ENCODE peak calls at places on chromosomes 7 and 10, in four cellular contexts. Z is K562, L is HepG2, T is GM12878. J is an unnamed sample.

GRCh38 chr10:17764142-17764541 is 12.1 kb downstream of the TMEM236 start:
- DNase-seq in Z (no peak), L (no peak), T (no peak), J (no peak)

GRCh38 chr7:154505362-154505761 is 453.2 kb downstream of the DPP6 start:
- DNase-seq in Z (no peak), L (no peak), T (no peak), J (no peak)

GRCh38 chr10:509361-510102 is 179.9 kb downstream of the DIP2C start:
- DNase-seq in Z (no peak), L (no peak), T (no peak), J (no peak)

GRCh38 chr10:4256971-4257370 is 472.0 kb upstream of the KLF6 start:
- DNase-seq in Z (no peak), L (no peak), T (no peak), J (no peak)

GRCh38 chr7:72919256-72919775 is 5.6 kb upstream of the POM121 start:
- DNase-seq in Z (no peak), L (no peak), T (no peak), J (no peak)

GRCh38 chr7:81231203-81231922 is 312.5 kb upstream of the SEMA3C start:
- DNase-seq in Z (no peak), L (no peak), T (no peak), J (no peak)

GRCh38 chr10:92087750-92088395 is 164.3 kb downstream of the BTAF1 start:
- DNase-seq in Z (peak), L (peak), T (peak), J (peak)

GRCh38 chr10:71634531-71635164 is 84.9 kb downstream of the C10orf105 start:
- DNase-seq in Z (no peak), L (no peak), T (no peak), J (no peak)

GRCh38 chr10:73983096-73984047 is 14.5 kb upstream of the VCL start:
- DNase-seq in Z (no peak), L (no peak), T (no peak), J (no peak)

GRCh38 chr7:18458830-18459229 is 36.7 kb upstream of the HDAC9 start:
- DNase-seq in Z (no peak), L (no peak), T (no peak), J (no peak)

GRCh38 chr7:18459439-18459838 is 36.1 kb upstream of the HDAC9 start:
- DNase-seq in Z (no peak), L (no peak), T (no peak), J (no peak)

GRCh38 chr7:18459846-18460245 is 35.7 kb upstream of the HDAC9 start:
- DNase-seq in Z (no peak), L (no peak), T (no peak), J (no peak)

GRCh38 chr7:18464830-18465229 is 30.7 kb upstream of the HDAC9 start:
- DNase-seq in Z (no peak), L (no peak), T (no peak), J (no peak)

GRCh38 chr7:18461785-18462467 is 33.6 kb upstream of the HDAC9 start:
- DNase-seq in Z (no peak), L (no peak), T (no peak), J (no peak)
- TF ChIP-seq SP1 in Z (no peak), L (no peak), T (no peak), J (no peak)

GRCh38 chr10:95445223-95445836 is 115.8 kb downstream of the SORBS1 start:
- DNase-seq in Z (no peak), L (no peak), T (no peak), J (no peak)

GRCh38 chr10:95447733-95448132 is 113.4 kb downstream of the SORBS1 start:
- DNase-seq in Z (no peak), L (no peak), T (no peak), J (no peak)

GRCh38 chr10:95444792-95445191 is 116.4 kb downstream of the SORBS1 start:
- DNase-seq in Z (no peak), L (no peak), T (no peak), J (no peak)

GRCh38 chr10:95443636-95444035 is 117.5 kb downstream of the SORBS1 start:
- DNase-seq in Z (no peak), L (peak), T (no peak), J (no peak)

GRCh38 chr10:95445837-95446347 is 115.3 kb downstream of the SORBS1 start:
- DNase-seq in Z (peak), L (peak), T (no peak), J (peak)
- TF ChIP-seq BHLHE40 in Z (no peak), L (no peak), T (no peak), J (no peak)

DNA sequence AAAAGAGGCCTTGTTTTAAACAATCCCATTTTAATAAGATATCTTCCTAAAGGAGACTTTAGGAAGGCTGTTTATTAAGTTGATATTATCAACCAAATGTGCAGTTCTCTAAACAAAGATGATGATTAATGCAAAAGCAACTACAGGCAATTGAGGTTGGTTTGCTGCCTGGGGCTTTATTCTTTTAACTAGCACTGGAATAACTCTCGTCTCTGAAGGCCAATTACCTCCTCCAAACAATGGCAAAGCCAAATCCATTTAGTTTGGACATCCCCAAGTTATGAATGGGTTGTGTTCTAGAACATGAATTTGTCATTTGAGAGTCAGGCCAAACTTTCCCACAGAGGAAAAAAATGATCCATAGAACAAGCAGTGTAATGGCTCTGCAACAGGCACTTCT is 114.1 kb downstream of the SLC16A9 start:
- DNase-seq in Z (no peak), L (no peak), T (no peak), J (no peak)
- TF ChIP-seq SP1 in Z (no peak), L (no peak), T (no peak), J (no peak)

GRCh38 chr7:151087247-151088018 is 1.2 kb downstream of the AGAP3 start:
- DNase-seq in Z (peak), L (peak), T (no peak), J (peak)
- TF ChIP-seq BHLHE40 in Z (no peak), L (no peak), T (peak), J (no peak)

GRCh38 chr7:22240904-22241571 is 115.9 kb downstream of the RAPGEF5 start:
- DNase-seq in Z (no peak), L (peak), T (no peak), J (no peak)
- TF ChIP-seq SP1 in Z (no peak), L (no peak), T (no peak), J (no peak)

GRCh38 chr7:143284591-143285453 is at the start of gene TMEM139:
- DNase-seq in Z (peak), L (peak), T (no peak), J (peak)
- TF ChIP-seq BHLHE40 in Z (no peak), L (no peak), T (no peak), J (no peak)

GRCh38 chr7:107948645-107949442 is 54.1 kb downstream of the LAMB1 start:
- DNase-seq in Z (no peak), L (peak), T (no peak), J (no peak)
- TF ChIP-seq SP1 in Z (no peak), L (no peak), T (no peak), J (no peak)

GRCh38 chr10:69515699-69516547 is 57.3 kb downstream of the NEUROG3 start:
- DNase-seq in Z (peak), L (peak), T (peak), J (peak)
- TF ChIP-seq BHLHE40 in Z (peak), L (no peak), T (no peak), J (no peak)

GRCh38 chr7:94466516-94466915 is 43.1 kb upstream of the CASD1 start:
- DNase-seq in Z (no peak), L (no peak), T (no peak), J (no peak)
- TF ChIP-seq SP1 in Z (no peak), L (no peak), T (no peak), J (no peak)

GRCh38 chr7:105202561-105203130 is 186.1 kb downstream of the SRPK2 start:
- DNase-seq in Z (no peak), L (no peak), T (no peak), J (no peak)

GRCh38 chr7:105198223-105198622 is 184.2 kb downstream of the KMT2E start:
- DNase-seq in Z (no peak), L (peak), T (no peak), J (no peak)

GRCh38 chr7:105195891-105196290 is 181.9 kb downstream of the KMT2E start:
- DNase-seq in Z (no peak), L (no peak), T (no peak), J (no peak)

GRCh38 chr7:105196473-105196872 is 182.5 kb downstream of the KMT2E start:
- DNase-seq in Z (no peak), L (peak), T (no peak), J (no peak)

DNA sequence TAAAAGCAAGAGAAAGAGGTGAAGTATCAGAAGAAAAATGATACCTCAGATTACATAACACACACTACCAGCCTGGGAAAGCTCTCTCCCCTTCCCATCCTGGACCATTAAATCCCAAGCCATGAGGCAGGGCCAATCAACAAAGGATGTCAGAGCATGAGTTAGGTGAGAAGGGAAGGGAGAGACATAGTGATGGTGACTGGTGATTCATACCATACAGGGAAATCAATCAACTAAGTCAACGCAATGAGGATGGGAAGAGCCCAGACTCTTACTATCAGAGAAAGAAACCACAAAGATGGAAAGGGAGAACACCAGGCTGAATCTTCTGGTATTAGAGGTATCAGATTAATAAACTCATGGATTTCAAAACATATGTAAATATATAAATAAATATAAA is 185.4 kb downstream of the KMT2E start:
- DNase-seq in Z (no peak), L (no peak), T (no peak), J (no peak)
- TF ChIP-seq BHLHE40 in Z (no peak), L (no peak), T (no peak), J (no peak)

J was measured in HEK293T.